ENCODE peak calls at places on chromosomes 2 and 18, in five cellular contexts. V, O, E, N and H are unnamed samples.

GRCh38 chr2:98013407-98014042 is 17.8 kb upstream of the TMEM131 start:
- ATAC-seq in E (peak), V (peak), O (no peak), N (peak), H (peak)

GRCh38 chr2:28445448-28446258 is 50.2 kb upstream of the PLB1 start:
- ATAC-seq in O (peak), V (peak), E (peak), N (peak), H (peak)

GRCh38 chr2:102753563-102754159 is 8.2 kb upstream of the TMEM182 start:
- ATAC-seq in E (peak), N (peak), V (no peak), O (peak), H (peak)

GRCh38 chr2:135010200-135010942 is 36.9 kb downstream of the MAP3K19 start:
- ATAC-seq in V (peak), E (no peak), O (no peak), N (no peak), H (peak)

GRCh38 chr18:77203851-77204250 is 45.8 kb upstream of the GALR1 start:
- ATAC-seq in O (no peak), N (no peak), E (no peak), V (no peak), H (no peak)

GRCh38 chr2:105739408-105739807 is 5.3 kb upstream of the NCK2 start:
- ATAC-seq in N (no peak), V (peak), O (no peak), E (peak), H (peak)

GRCh38 chr2:120429586-120430500 is 83.9 kb downstream of the INHBB start:
- ATAC-seq in V (no peak), O (no peak), N (no peak), E (no peak), H (no peak)

GRCh38 chr2:241808051-241808450 is 942 bp upstream of the NEU4 start:
- ATAC-seq in N (no peak), V (no peak), O (no peak), E (no peak), H (no peak)

GRCh38 chr2:37561615-37562569 is 109.5 kb downstream of the CDC42EP3 start:
- ATAC-seq in V (peak), E (peak), O (peak), N (peak), H (peak)

GRCh38 chr2:61700465-61700864 is 153.4 kb downstream of the FAM161A start:
- ATAC-seq in O (no peak), V (no peak), E (no peak), N (no peak), H (no peak)

GRCh38 chr2:169038338-169038757 is 7.2 kb upstream of the ABCB11 start:
- ATAC-seq in V (peak), O (no peak), N (peak), E (peak), H (peak)

GRCh38 chr2:240519396-240520142 is 38.2 kb downstream of the ANKMY1 start:
- ATAC-seq in O (peak), E (no peak), N (no peak), V (no peak), H (no peak)

GRCh38 chr2:157871415-157871814 is 4.7 kb downstream of the ACVR1 start:
- ATAC-seq in N (no peak), O (no peak), V (no peak), E (no peak), H (no peak)

GRCh38 chr18:78649421-78649820 is 330.2 kb upstream of the SALL3 start:
- ATAC-seq in V (no peak), O (no peak), N (no peak), E (no peak), H (no peak)

GRCh38 chr2:213306320-213306942 is 22.2 kb downstream of the SPAG16 start:
- ATAC-seq in V (no peak), O (peak), E (no peak), N (peak), H (no peak)

GRCh38 chr2:48009256-48009655 is 103.0 kb upstream of the FBXO11 start:
- ATAC-seq in O (no peak), N (no peak), V (no peak), E (no peak), H (no peak)

GRCh38 chr2:223989206-223989859 is 32.1 kb downstream of the MRPL44 start:
- ATAC-seq in N (peak), O (no peak), V (no peak), E (no peak), H (no peak)

GRCh38 chr18:54801374-54801773 is 26.9 kb upstream of the RAB27B start:
- ATAC-seq in N (no peak), O (no peak), V (no peak), E (no peak), H (no peak)

GRCh38 chr2:101884423-101884822 is 107.3 kb upstream of the IL1R2 start:
- ATAC-seq in O (no peak), V (peak), E (no peak), N (no peak), H (peak)

GRCh38 chr2:119435148-119435952 is 3.7 kb downstream of the TMEM37 start:
- ATAC-seq in V (no peak), O (no peak), N (no peak), E (no peak), H (no peak)

GRCh38 chr2:239225456-239225855 is 175.4 kb downstream of the HDAC4 start:
- ATAC-seq in E (peak), N (no peak), O (no peak), V (peak), H (no peak)

GRCh38 chr18:54916507-54916906 is 42.8 kb downstream of the CCDC68 start:
- ATAC-seq in V (no peak), E (no peak), N (no peak), O (no peak), H (no peak)

GRCh38 chr18:59701272-59701671 is 4.0 kb upstream of the CCBE1 start:
- ATAC-seq in N (no peak), O (no peak), E (no peak), V (no peak), H (no peak)

GRCh38 chr2:38462121-38462634 is 85.1 kb upstream of the ATL2 start:
- ATAC-seq in V (peak), E (peak), O (peak), N (peak), H (peak)

GRCh38 chr18:59311631-59312030 is 6.8 kb downstream of the CPLX4 start:
- ATAC-seq in N (no peak), E (no peak), V (no peak), O (no peak), H (no peak)

GRCh38 chr2:187210726-187211125 is 237.3 kb downstream of the CALCRL start:
- ATAC-seq in O (no peak), E (no peak), N (no peak), V (no peak), H (no peak)